ENCODE peak calls at places on chromosomes 6 and 20, in eight cellular contexts. One of them, this sample, is unnamed.

GRCh38 chr6:125421853-125422252 is 120.1 kb upstream of the HDDC2 start:
- DNase-seq in NCI-H2029: no peak
- DNase-seq in cardiac fibroblast: peak
- DNase-seq in activated T-cell treated with anti-CD3 and anti-CD28 coated beads for 48 hours: no peak
- DNase-seq in NCI-H345: no peak
- DNase-seq in endothelial cell: peak
- DNase-seq in H7: peak
- DNase-seq in NCI-H748 treated with DMSO at 0.1 percent for 48 hours: no peak
- DNase-seq in this sample: no peak

GRCh38 chr6:83273596-83273995 is 80.4 kb downstream of the RWDD2A start:
- DNase-seq in NCI-H2029: no peak
- DNase-seq in NCI-H748 treated with DMSO at 0.1 percent for 48 hours: no peak
- DNase-seq in activated T-cell treated with anti-CD3 and anti-CD28 coated beads for 48 hours: no peak
- DNase-seq in H7: no peak
- DNase-seq in NCI-H345: no peak
- DNase-seq in endothelial cell: no peak
- DNase-seq in cardiac fibroblast: peak
- DNase-seq in this sample: peak

GRCh38 chr6:7087066-7087465 is 20.7 kb upstream of the RREB1 start:
- DNase-seq in NCI-H345: no peak
- DNase-seq in activated T-cell treated with anti-CD3 and anti-CD28 coated beads for 48 hours: no peak
- DNase-seq in NCI-H748 treated with DMSO at 0.1 percent for 48 hours: no peak
- DNase-seq in endothelial cell: no peak
- DNase-seq in NCI-H2029: no peak
- DNase-seq in H7: peak
- DNase-seq in cardiac fibroblast: peak
- DNase-seq in this sample: no peak

GRCh38 chr6:31791324-31792089 is 4.0 kb downstream of the VARS1 start:
- DNase-seq in NCI-H748 treated with DMSO at 0.1 percent for 48 hours: peak
- DNase-seq in endothelial cell: peak
- DNase-seq in NCI-H2029: no peak
- DNase-seq in H7: peak
- DNase-seq in NCI-H345: peak
- DNase-seq in cardiac fibroblast: peak
- DNase-seq in activated T-cell treated with anti-CD3 and anti-CD28 coated beads for 48 hours: no peak
- DNase-seq in this sample: peak

GRCh38 chr20:9220874-9221547 is 152.1 kb downstream of the PLCB4 start:
- DNase-seq in activated T-cell treated with anti-CD3 and anti-CD28 coated beads for 48 hours: no peak
- DNase-seq in H7: no peak
- DNase-seq in endothelial cell: no peak
- DNase-seq in NCI-H2029: no peak
- DNase-seq in NCI-H345: no peak
- DNase-seq in NCI-H748 treated with DMSO at 0.1 percent for 48 hours: no peak
- DNase-seq in cardiac fibroblast: peak
- DNase-seq in this sample: peak

GRCh38 chr6:52381249-52381648 is 19.3 kb downstream of the PAQR8 start:
- DNase-seq in NCI-H748 treated with DMSO at 0.1 percent for 48 hours: no peak
- DNase-seq in cardiac fibroblast: no peak
- DNase-seq in NCI-H345: no peak
- DNase-seq in NCI-H2029: no peak
- DNase-seq in H7: no peak
- DNase-seq in endothelial cell: no peak
- DNase-seq in activated T-cell treated with anti-CD3 and anti-CD28 coated beads for 48 hours: no peak
- DNase-seq in this sample: no peak

GRCh38 chr6:11462742-11463414 is 74.7 kb upstream of the TMEM170B start:
- DNase-seq in H7: no peak
- DNase-seq in activated T-cell treated with anti-CD3 and anti-CD28 coated beads for 48 hours: no peak
- DNase-seq in NCI-H345: no peak
- DNase-seq in cardiac fibroblast: no peak
- DNase-seq in NCI-H2029: no peak
- DNase-seq in endothelial cell: no peak
- DNase-seq in NCI-H748 treated with DMSO at 0.1 percent for 48 hours: no peak
- DNase-seq in this sample: no peak

GRCh38 chr6:129490551-129491245 is 219.3 kb downstream of the ARHGAP18 start:
- DNase-seq in NCI-H2029: no peak
- DNase-seq in NCI-H345: no peak
- DNase-seq in endothelial cell: no peak
- DNase-seq in NCI-H748 treated with DMSO at 0.1 percent for 48 hours: no peak
- DNase-seq in activated T-cell treated with anti-CD3 and anti-CD28 coated beads for 48 hours: peak
- DNase-seq in H7: no peak
- DNase-seq in cardiac fibroblast: peak
- DNase-seq in this sample: peak

GRCh38 chr6:111871725-111872520 is 1.3 kb downstream of the FYN start:
- DNase-seq in H7: no peak
- DNase-seq in NCI-H748 treated with DMSO at 0.1 percent for 48 hours: peak
- DNase-seq in activated T-cell treated with anti-CD3 and anti-CD28 coated beads for 48 hours: no peak
- DNase-seq in NCI-H345: no peak
- DNase-seq in NCI-H2029: peak
- DNase-seq in endothelial cell: peak
- DNase-seq in cardiac fibroblast: peak
- DNase-seq in this sample: peak

GRCh38 chr20:33298391-33298790 is 15.4 kb downstream of the BPIFB1 start:
- DNase-seq in NCI-H2029: no peak
- DNase-seq in cardiac fibroblast: no peak
- DNase-seq in endothelial cell: no peak
- DNase-seq in NCI-H345: peak
- DNase-seq in H7: peak
- DNase-seq in activated T-cell treated with anti-CD3 and anti-CD28 coated beads for 48 hours: no peak
- DNase-seq in NCI-H748 treated with DMSO at 0.1 percent for 48 hours: no peak
- DNase-seq in this sample: no peak

GRCh38 chr20:20603339-20603990 is 109.0 kb downstream of the RALGAPA2 start:
- DNase-seq in NCI-H748 treated with DMSO at 0.1 percent for 48 hours: peak
- DNase-seq in H7: no peak
- DNase-seq in activated T-cell treated with anti-CD3 and anti-CD28 coated beads for 48 hours: no peak
- DNase-seq in NCI-H2029: peak
- DNase-seq in NCI-H345: peak
- DNase-seq in cardiac fibroblast: no peak
- DNase-seq in endothelial cell: no peak
- DNase-seq in this sample: no peak

GRCh38 chr20:14453259-14453658 is 115.8 kb upstream of the FLRT3 start:
- DNase-seq in NCI-H345: no peak
- DNase-seq in H7: no peak
- DNase-seq in NCI-H748 treated with DMSO at 0.1 percent for 48 hours: no peak
- DNase-seq in activated T-cell treated with anti-CD3 and anti-CD28 coated beads for 48 hours: no peak
- DNase-seq in cardiac fibroblast: no peak
- DNase-seq in NCI-H2029: no peak
- DNase-seq in endothelial cell: no peak
- DNase-seq in this sample: no peak

GRCh38 chr6:137019476-137020272 is 25.1 kb downstream of the IL20RA start:
- DNase-seq in cardiac fibroblast: no peak
- DNase-seq in NCI-H2029: no peak
- DNase-seq in endothelial cell: no peak
- DNase-seq in activated T-cell treated with anti-CD3 and anti-CD28 coated beads for 48 hours: no peak
- DNase-seq in H7: no peak
- DNase-seq in NCI-H748 treated with DMSO at 0.1 percent for 48 hours: no peak
- DNase-seq in NCI-H345: no peak
- DNase-seq in this sample: no peak

GRCh38 chr20:8964944-8965562 is 103.8 kb upstream of the PLCB4 start:
- DNase-seq in NCI-H345: no peak
- DNase-seq in activated T-cell treated with anti-CD3 and anti-CD28 coated beads for 48 hours: no peak
- DNase-seq in NCI-H748 treated with DMSO at 0.1 percent for 48 hours: no peak
- DNase-seq in cardiac fibroblast: no peak
- DNase-seq in endothelial cell: no peak
- DNase-seq in NCI-H2029: no peak
- DNase-seq in H7: no peak
- DNase-seq in this sample: no peak

GRCh38 chr6:110485461-110485860 is 9.0 kb upstream of the SLC22A16 start:
- DNase-seq in NCI-H345: no peak
- DNase-seq in NCI-H2029: no peak
- DNase-seq in NCI-H748 treated with DMSO at 0.1 percent for 48 hours: no peak
- DNase-seq in cardiac fibroblast: no peak
- DNase-seq in H7: no peak
- DNase-seq in activated T-cell treated with anti-CD3 and anti-CD28 coated beads for 48 hours: no peak
- DNase-seq in endothelial cell: no peak
- DNase-seq in this sample: no peak

GRCh38 chr6:141203902-141204575 is 928.7 kb upstream of the GJE1 start:
- DNase-seq in H7: no peak
- DNase-seq in cardiac fibroblast: peak
- DNase-seq in endothelial cell: no peak
- DNase-seq in activated T-cell treated with anti-CD3 and anti-CD28 coated beads for 48 hours: no peak
- DNase-seq in NCI-H2029: no peak
- DNase-seq in NCI-H345: no peak
- DNase-seq in NCI-H748 treated with DMSO at 0.1 percent for 48 hours: no peak
- DNase-seq in this sample: peak

GRCh38 chr20:51800132-51800721 is 2.1 kb downstream of the SALL4 start:
- DNase-seq in NCI-H748 treated with DMSO at 0.1 percent for 48 hours: peak
- DNase-seq in cardiac fibroblast: peak
- DNase-seq in H7: peak
- DNase-seq in endothelial cell: peak
- DNase-seq in NCI-H2029: no peak
- DNase-seq in NCI-H345: peak
- DNase-seq in activated T-cell treated with anti-CD3 and anti-CD28 coated beads for 48 hours: peak
- DNase-seq in this sample: no peak

GRCh38 chr6:142152731-142153130 is 5.7 kb downstream of the VTA1 start:
- DNase-seq in NCI-H748 treated with DMSO at 0.1 percent for 48 hours: no peak
- DNase-seq in activated T-cell treated with anti-CD3 and anti-CD28 coated beads for 48 hours: no peak
- DNase-seq in NCI-H345: no peak
- DNase-seq in NCI-H2029: no peak
- DNase-seq in endothelial cell: no peak
- DNase-seq in cardiac fibroblast: peak
- DNase-seq in H7: no peak
- DNase-seq in this sample: peak

GRCh38 chr6:135932651-135933050 is 81.2 kb downstream of the PDE7B start:
- DNase-seq in NCI-H748 treated with DMSO at 0.1 percent for 48 hours: peak
- DNase-seq in H7: no peak
- DNase-seq in activated T-cell treated with anti-CD3 and anti-CD28 coated beads for 48 hours: no peak
- DNase-seq in NCI-H345: peak
- DNase-seq in endothelial cell: no peak
- DNase-seq in NCI-H2029: peak
- DNase-seq in cardiac fibroblast: no peak
- DNase-seq in this sample: no peak

GRCh38 chr6:109304284-109305015 is 77.8 kb downstream of the CD164 start:
- DNase-seq in NCI-H748 treated with DMSO at 0.1 percent for 48 hours: no peak
- DNase-seq in activated T-cell treated with anti-CD3 and anti-CD28 coated beads for 48 hours: no peak
- DNase-seq in H7: no peak
- DNase-seq in NCI-H2029: peak
- DNase-seq in endothelial cell: no peak
- DNase-seq in cardiac fibroblast: peak
- DNase-seq in NCI-H345: no peak
- DNase-seq in this sample: no peak

GRCh38 chr20:20824924-20825584 is 112.6 kb upstream of the RALGAPA2 start:
- DNase-seq in NCI-H345: peak
- DNase-seq in activated T-cell treated with anti-CD3 and anti-CD28 coated beads for 48 hours: peak
- DNase-seq in H7: peak
- DNase-seq in NCI-H748 treated with DMSO at 0.1 percent for 48 hours: peak
- DNase-seq in endothelial cell: peak
- DNase-seq in cardiac fibroblast: peak
- DNase-seq in NCI-H2029: peak
- DNase-seq in this sample: no peak

GRCh38 chr20:62599216-62600110 is 42.8 kb upstream of the SLCO4A1 start:
- DNase-seq in endothelial cell: no peak
- DNase-seq in NCI-H748 treated with DMSO at 0.1 percent for 48 hours: no peak
- DNase-seq in NCI-H2029: no peak
- DNase-seq in cardiac fibroblast: no peak
- DNase-seq in NCI-H345: no peak
- DNase-seq in activated T-cell treated with anti-CD3 and anti-CD28 coated beads for 48 hours: no peak
- DNase-seq in H7: no peak
- DNase-seq in this sample: no peak

GRCh38 chr20:47024461-47024937 is 129.9 kb downstream of the EYA2 start:
- DNase-seq in activated T-cell treated with anti-CD3 and anti-CD28 coated beads for 48 hours: no peak
- DNase-seq in cardiac fibroblast: no peak
- DNase-seq in NCI-H2029: no peak
- DNase-seq in H7: no peak
- DNase-seq in NCI-H345: no peak
- DNase-seq in NCI-H748 treated with DMSO at 0.1 percent for 48 hours: no peak
- DNase-seq in endothelial cell: no peak
- DNase-seq in this sample: peak

GRCh38 chr6:36716476-36717093 is 19.0 kb downstream of the RAB44 start:
- DNase-seq in cardiac fibroblast: no peak
- DNase-seq in activated T-cell treated with anti-CD3 and anti-CD28 coated beads for 48 hours: no peak
- DNase-seq in NCI-H2029: no peak
- DNase-seq in NCI-H345: no peak
- DNase-seq in NCI-H748 treated with DMSO at 0.1 percent for 48 hours: no peak
- DNase-seq in H7: no peak
- DNase-seq in endothelial cell: no peak
- DNase-seq in this sample: no peak

GRCh38 chr20:6673071-6673470 is 94.4 kb upstream of the BMP2 start:
- DNase-seq in NCI-H2029: no peak
- DNase-seq in NCI-H345: no peak
- DNase-seq in cardiac fibroblast: no peak
- DNase-seq in NCI-H748 treated with DMSO at 0.1 percent for 48 hours: no peak
- DNase-seq in H7: no peak
- DNase-seq in activated T-cell treated with anti-CD3 and anti-CD28 coated beads for 48 hours: no peak
- DNase-seq in endothelial cell: no peak
- DNase-seq in this sample: peak

GRCh38 chr6:73610444-73611275 is 43.1 kb downstream of the SLC17A5 start:
- DNase-seq in endothelial cell: no peak
- DNase-seq in NCI-H345: peak
- DNase-seq in activated T-cell treated with anti-CD3 and anti-CD28 coated beads for 48 hours: no peak
- DNase-seq in NCI-H748 treated with DMSO at 0.1 percent for 48 hours: no peak
- DNase-seq in NCI-H2029: no peak
- DNase-seq in cardiac fibroblast: peak
- DNase-seq in H7: no peak
- DNase-seq in this sample: peak

GRCh38 chr6:148855744-148856143 is 108.9 kb downstream of the UST start:
- DNase-seq in NCI-H2029: no peak
- DNase-seq in endothelial cell: no peak
- DNase-seq in activated T-cell treated with anti-CD3 and anti-CD28 coated beads for 48 hours: no peak
- DNase-seq in cardiac fibroblast: no peak
- DNase-seq in H7: no peak
- DNase-seq in NCI-H748 treated with DMSO at 0.1 percent for 48 hours: no peak
- DNase-seq in NCI-H345: no peak
- DNase-seq in this sample: no peak

GRCh38 chr20:43444107-43444506 is 13.6 kb upstream of the SRSF6 start:
- DNase-seq in H7: no peak
- DNase-seq in NCI-H345: no peak
- DNase-seq in endothelial cell: no peak
- DNase-seq in NCI-H2029: no peak
- DNase-seq in NCI-H748 treated with DMSO at 0.1 percent for 48 hours: peak
- DNase-seq in cardiac fibroblast: no peak
- DNase-seq in activated T-cell treated with anti-CD3 and anti-CD28 coated beads for 48 hours: no peak
- DNase-seq in this sample: no peak

GRCh38 chr6:118594877-118595276 is 46.8 kb downstream of the PLN start:
- DNase-seq in activated T-cell treated with anti-CD3 and anti-CD28 coated beads for 48 hours: no peak
- DNase-seq in H7: no peak
- DNase-seq in NCI-H2029: no peak
- DNase-seq in NCI-H748 treated with DMSO at 0.1 percent for 48 hours: no peak
- DNase-seq in endothelial cell: no peak
- DNase-seq in cardiac fibroblast: no peak
- DNase-seq in NCI-H345: no peak
- DNase-seq in this sample: no peak

GRCh38 chr20:50314936-50315335 is 124.3 kb downstream of the CEBPB start:
- DNase-seq in NCI-H345: no peak
- DNase-seq in NCI-H2029: no peak
- DNase-seq in activated T-cell treated with anti-CD3 and anti-CD28 coated beads for 48 hours: no peak
- DNase-seq in cardiac fibroblast: no peak
- DNase-seq in H7: no peak
- DNase-seq in endothelial cell: no peak
- DNase-seq in NCI-H748 treated with DMSO at 0.1 percent for 48 hours: no peak
- DNase-seq in this sample: no peak

GRCh38 chr6:45983041-45983440 is 32.6 kb downstream of the CLIC5 start:
- DNase-seq in activated T-cell treated with anti-CD3 and anti-CD28 coated beads for 48 hours: no peak
- DNase-seq in cardiac fibroblast: no peak
- DNase-seq in H7: no peak
- DNase-seq in NCI-H748 treated with DMSO at 0.1 percent for 48 hours: no peak
- DNase-seq in NCI-H345: no peak
- DNase-seq in NCI-H2029: no peak
- DNase-seq in endothelial cell: no peak
- DNase-seq in this sample: no peak

GRCh38 chr6:63440057-63440456 is 120.3 kb upstream of the LGSN start:
- DNase-seq in activated T-cell treated with anti-CD3 and anti-CD28 coated beads for 48 hours: no peak
- DNase-seq in H7: peak
- DNase-seq in NCI-H345: no peak
- DNase-seq in NCI-H2029: no peak
- DNase-seq in NCI-H748 treated with DMSO at 0.1 percent for 48 hours: no peak
- DNase-seq in endothelial cell: peak
- DNase-seq in cardiac fibroblast: no peak
- DNase-seq in this sample: no peak

GRCh38 chr20:54228841-54229240 is 21.0 kb downstream of the PFDN4 start:
- DNase-seq in activated T-cell treated with anti-CD3 and anti-CD28 coated beads for 48 hours: no peak
- DNase-seq in NCI-H748 treated with DMSO at 0.1 percent for 48 hours: no peak
- DNase-seq in cardiac fibroblast: peak
- DNase-seq in endothelial cell: no peak
- DNase-seq in H7: no peak
- DNase-seq in NCI-H2029: no peak
- DNase-seq in NCI-H345: no peak
- DNase-seq in this sample: no peak

GRCh38 chr6:766625-767024 is 73.7 kb upstream of the EXOC2 start:
- DNase-seq in cardiac fibroblast: no peak
- DNase-seq in H7: no peak
- DNase-seq in NCI-H345: no peak
- DNase-seq in endothelial cell: no peak
- DNase-seq in activated T-cell treated with anti-CD3 and anti-CD28 coated beads for 48 hours: no peak
- DNase-seq in NCI-H748 treated with DMSO at 0.1 percent for 48 hours: no peak
- DNase-seq in NCI-H2029: no peak
- DNase-seq in this sample: peak